ENCODE peak calls at places on chromosomes 16 and 17, in four cellular contexts. J is H1, R is A549, S is spleen. L is an unnamed sample. For H3K4me1, the result is how much of the 10 kb centered on the place peaks cover.

GRCh38 chr16:8859913-8860881 is 8.6 kb downstream of the CARHSP1 start:
- DNase-seq in J (no peak), R (no peak), S (peak), L (peak)

GRCh38 chr17:4448197-4448980 is 14.6 kb downstream of the SPNS3 start:
- DNase-seq in J (no peak), R (no peak), S (no peak), L (no peak)

GRCh38 chr16:89090669-89091426 is 2.8 kb upstream of the ACSF3 start:
- DNase-seq in J (no peak), R (no peak), S (no peak), L (no peak)

GRCh38 chr16:72457243-72457925 is 285.4 kb upstream of the PMFBP1 start:
- DNase-seq in J (no peak), R (no peak), S (no peak), L (no peak)

GRCh38 chr17:73497721-73498120 is 146.5 kb downstream of the SDK2 start:
- DNase-seq in J (no peak), R (no peak), S (peak), L (no peak)

GRCh38 chr16:22320572-22321339 is 23.5 kb downstream of the POLR3E start:
- DNase-seq in J (no peak), R (no peak), S (no peak), L (no peak)

GRCh38 chr16:87968541-87968940 is 17.3 kb downstream of the BANP start:
- DNase-seq in J (no peak), R (no peak), S (no peak), L (no peak)

GRCh38 chr17:76667786-76668453 is 24.4 kb upstream of the ST6GALNAC1 start:
- DNase-seq in J (no peak), R (no peak), S (no peak), L (no peak)

GRCh38 chr16:75042423-75043174 is 43.8 kb downstream of the ZNRF1 start:
- DNase-seq in J (no peak), R (no peak), S (no peak), L (no peak)

GRCh38 chr17:74307984-74308773 is 17.8 kb upstream of the KIF19 start:
- DNase-seq in J (no peak), R (no peak), S (peak), L (no peak)

GRCh38 chr17:67800495-67800928 is 24.8 kb upstream of the BPTF start:
- DNase-seq in J (peak), R (peak), S (peak), L (peak)

GRCh38 chr17:30000755-30001257 is 59.4 kb downstream of the EFCAB5 start:
- DNase-seq in J (no peak), R (no peak), S (no peak), L (no peak)
- H3K4me3 ChIP-seq in J (no peak), R (no peak), S (no peak), L (no peak)

GRCh38 chr16:4486126-4486893 is 10.1 kb downstream of the HMOX2 start:
- DNase-seq in J (no peak), R (no peak), S (no peak), L (peak)
- H3K4me1 ChIP-seq in J (under half), R (under half), S (under half), L (under half)

GRCh38 chr17:78357177-78357586 is 2.7 kb downstream of the SOCS3 start:
- DNase-seq in J (no peak), R (peak), S (no peak), L (peak)

GRCh38 chr17:78355045-78355641 is 4.7 kb downstream of the SOCS3 start:
- DNase-seq in J (no peak), R (no peak), S (no peak), L (no peak)

GRCh38 chr17:78357687-78358537 is 2.0 kb downstream of the SOCS3 start:
- DNase-seq in J (no peak), R (peak), S (no peak), L (no peak)

GRCh38 chr17:78355701-78356100 is 4.2 kb downstream of the SOCS3 start:
- DNase-seq in J (no peak), R (no peak), S (no peak), L (no peak)

GRCh38 chr17:78356163-78356713 is 3.6 kb downstream of the SOCS3 start:
- DNase-seq in J (peak), R (peak), S (peak), L (peak)
- TF ChIP-seq POLR2A in J (peak), R (no peak), S (no peak), L (no peak)

GRCh38 chr17:36002631-36003030 is 1.3 kb upstream of the CCL15 start:
- DNase-seq in J (no peak), R (no peak), S (no peak), L (no peak)
- H3K4me3 ChIP-seq in J (no peak), R (no peak), S (no peak), L (no peak)

GRCh38 chr16:84603115-84603816 is 14.6 kb downstream of the COTL1 start:
- DNase-seq in J (no peak), R (peak), S (peak), L (peak)
- H3K4me1 ChIP-seq in J (under half), R (half or more), S (half or more), L (under half)

L was measured in gastrocnemius medialis.